ENCODE peak calls at places on chromosomes 5 and 9, in four cellular contexts. V is GM12878, A is K562, Z is HepG2. P is an unnamed sample.

GRCh38 chr9:136484153-136485048 is 1.6 kb upstream of the SEC16A start:
- DNase-seq in V (no peak), A (no peak), Z (peak), P (no peak)

GRCh38 chr5:172899436-172899835 is 59.8 kb upstream of the RPL26L1 start:
- DNase-seq in V (no peak), A (no peak), Z (no peak), P (no peak)

GRCh38 chr5:139650689-139651501 is 2.7 kb downstream of the CXXC5 start:
- DNase-seq in V (no peak), A (peak), Z (peak), P (no peak)

GRCh38 chr9:17063535-17064135 is 71.2 kb upstream of the CNTLN start:
- DNase-seq in V (no peak), A (no peak), Z (peak), P (peak)

GRCh38 chr5:14806452-14806851 is 65.1 kb downstream of the ANKH start:
- DNase-seq in V (no peak), A (no peak), Z (no peak), P (no peak)

GRCh38 chr5:60196382-60197113 is 303.0 kb upstream of the PDE4D start:
- DNase-seq in V (no peak), A (no peak), Z (no peak), P (no peak)

GRCh38 chr9:73773896-73774295 is 622.2 kb downstream of the ANXA1 start:
- DNase-seq in V (no peak), A (no peak), Z (no peak), P (no peak)

GRCh38 chr5:146628950-146629349 is 113.0 kb upstream of the GPR151 start:
- DNase-seq in V (no peak), A (no peak), Z (no peak), P (no peak)

GRCh38 chr9:123354806-123355508 is 1.0 kb upstream of the CRB2 start:
- DNase-seq in V (no peak), A (no peak), Z (no peak), P (no peak)

GRCh38 chr9:82894961-82895902 is 167.7 kb downstream of the RASEF start:
- DNase-seq in V (no peak), A (no peak), Z (no peak), P (peak)

GRCh38 chr5:95620030-95620869 is at the start of gene GPR150:
- DNase-seq in V (no peak), A (no peak), Z (peak), P (no peak)

GRCh38 chr5:148586796-148587195 is 67.5 kb downstream of the HTR4 start:
- DNase-seq in V (no peak), A (no peak), Z (no peak), P (no peak)

GRCh38 chr5:135466178-135467050 is 14.3 kb upstream of the TIFAB start:
- DNase-seq in V (no peak), A (peak), Z (peak), P (peak)

GRCh38 chr9:26670052-26670640 is 222.5 kb downstream of the CAAP1 start:
- DNase-seq in V (no peak), A (no peak), Z (no peak), P (no peak)

GRCh38 chr5:108433600-108433999 is 51.7 kb upstream of the FBXL17 start:
- DNase-seq in V (no peak), A (no peak), Z (no peak), P (no peak)

GRCh38 chr5:138999674-139000073 is 124.5 kb upstream of the LRRTM2 start:
- DNase-seq in V (no peak), A (no peak), Z (no peak), P (no peak)

GRCh38 chr5:123813937-123814624 is 302.1 kb downstream of the CSNK1G3 start:
- DNase-seq in V (peak), A (no peak), Z (no peak), P (peak)

GRCh38 chr9:136881691-136882108 is 4.6 kb upstream of the TRAF2 start:
- DNase-seq in V (peak), A (peak), Z (peak), P (no peak)

GRCh38 chr5:88060194-88060593 is 208.5 kb downstream of the TMEM161B start:
- DNase-seq in V (no peak), A (no peak), Z (no peak), P (no peak)

GRCh38 chr5:32612134-32612888 is 27.0 kb downstream of the SUB1 start:
- DNase-seq in V (no peak), A (no peak), Z (no peak), P (no peak)

GRCh38 chr5:74851684-74852353 is 14.4 kb downstream of the FAM169A start:
- DNase-seq in V (peak), A (no peak), Z (no peak), P (no peak)

GRCh38 chr5:72141440-72142271 is 34.4 kb downstream of the MAP1B start:
- DNase-seq in V (no peak), A (no peak), Z (no peak), P (no peak)

GRCh38 chr9:4985376-4986266 is 549 bp downstream of the JAK2 start:
- DNase-seq in V (no peak), A (peak), Z (no peak), P (peak)

GRCh38 chr9:36867672-36868471 is 166.2 kb downstream of the PAX5 start:
- DNase-seq in V (no peak), A (no peak), Z (peak), P (no peak)

GRCh38 chr5:24649531-24649930 is 4.8 kb upstream of the CDH10 start:
- DNase-seq in V (no peak), A (no peak), Z (no peak), P (no peak)

GRCh38 chr5:161406880-161407279 is 139.6 kb downstream of the GABRB2 start:
- DNase-seq in V (no peak), A (no peak), Z (no peak), P (no peak)

GRCh38 chr5:158468444-158468843 is 609.5 kb upstream of the CLINT1 start:
- DNase-seq in V (no peak), A (no peak), Z (no peak), P (no peak)

GRCh38 chr9:133717113-133718031 is 20.8 kb downstream of the SARDH start:
- DNase-seq in V (no peak), A (no peak), Z (no peak), P (no peak)

GRCh38 chr5:157029457-157029856 is 29.5 kb downstream of the HAVCR1 start:
- DNase-seq in V (no peak), A (no peak), Z (no peak), P (no peak)

DNA sequence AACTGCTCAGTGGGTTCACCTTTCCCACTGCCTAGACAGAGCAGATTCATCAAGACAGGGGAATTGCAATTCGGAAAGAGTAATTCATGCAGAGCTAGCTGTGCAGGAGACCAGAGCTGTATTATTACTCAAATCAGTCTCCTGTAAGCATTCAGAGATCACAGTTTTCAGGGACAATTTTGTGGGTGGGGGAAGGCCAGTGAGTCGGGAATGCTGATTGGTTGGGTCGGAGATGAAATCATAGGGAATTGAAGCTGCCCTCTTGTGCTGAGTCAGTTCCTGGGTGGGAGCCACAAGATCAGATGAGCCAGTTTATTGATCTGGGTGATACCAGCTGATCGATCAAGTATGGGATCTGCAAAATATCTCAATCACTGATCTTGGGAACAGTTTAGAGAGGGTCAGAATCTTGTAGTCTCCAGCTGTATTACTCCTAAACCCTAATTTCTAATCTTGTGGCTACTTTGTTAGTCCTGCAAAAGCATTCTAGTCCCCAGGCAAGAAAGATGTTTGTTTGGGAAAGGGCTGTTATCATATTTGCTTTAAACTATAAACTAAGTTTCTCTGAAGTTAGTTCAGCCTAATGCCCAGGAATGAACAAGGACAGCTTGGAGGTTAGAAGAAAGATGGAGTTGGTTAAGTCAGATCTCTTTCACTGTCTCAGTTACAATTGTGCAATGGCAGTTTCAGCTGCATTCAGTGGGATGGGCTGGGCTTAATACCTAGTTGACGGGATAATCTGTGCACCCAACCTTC is 12.7 kb upstream of the SVEP1 start:
- DNase-seq in V (no peak), A (no peak), Z (no peak), P (no peak)
- TF ChIP-seq FOXK2 in V (no peak), A (no peak), Z (no peak), P (no peak)

DNA sequence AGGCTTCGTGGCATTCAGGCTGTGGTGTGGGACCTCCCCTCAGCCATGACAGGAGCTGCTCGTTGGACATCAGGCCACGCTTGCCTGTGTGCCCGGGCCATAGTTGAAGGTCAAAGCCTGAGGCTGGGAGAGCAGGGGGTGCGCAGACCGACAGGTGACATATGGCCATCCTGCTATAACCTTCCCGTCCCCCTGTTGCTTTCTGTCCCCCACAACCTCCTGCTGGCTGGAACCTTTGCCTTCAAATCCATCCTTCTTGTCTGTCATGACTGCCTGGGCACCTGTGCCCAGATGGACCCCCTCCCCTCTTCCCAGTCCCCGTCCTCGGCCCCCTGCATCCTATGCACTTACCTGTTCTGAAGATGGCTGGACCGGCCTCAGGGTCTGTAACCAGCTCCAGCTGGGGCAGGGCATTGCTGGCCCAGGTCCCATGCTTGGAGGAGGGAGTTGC is 83.2 kb downstream of the WNK2 start:
- DNase-seq in V (no peak), A (no peak), Z (no peak), P (no peak)
- TF ChIP-seq FOXK2 in V (no peak), A (no peak), Z (no peak), P (no peak)

GRCh38 chr9:94625835-94626234 is 13.5 kb downstream of the FBP1 start:
- DNase-seq in V (no peak), A (no peak), Z (no peak), P (no peak)
- TF ChIP-seq FOXK2 in V (no peak), A (no peak), Z (no peak), P (no peak)

GRCh38 chr5:62093411-62093810 is 212.6 kb upstream of the KIF2A start:
- DNase-seq in V (no peak), A (no peak), Z (no peak), P (no peak)
- TF ChIP-seq FOXK2 in V (no peak), A (no peak), Z (no peak), P (no peak)

DNA sequence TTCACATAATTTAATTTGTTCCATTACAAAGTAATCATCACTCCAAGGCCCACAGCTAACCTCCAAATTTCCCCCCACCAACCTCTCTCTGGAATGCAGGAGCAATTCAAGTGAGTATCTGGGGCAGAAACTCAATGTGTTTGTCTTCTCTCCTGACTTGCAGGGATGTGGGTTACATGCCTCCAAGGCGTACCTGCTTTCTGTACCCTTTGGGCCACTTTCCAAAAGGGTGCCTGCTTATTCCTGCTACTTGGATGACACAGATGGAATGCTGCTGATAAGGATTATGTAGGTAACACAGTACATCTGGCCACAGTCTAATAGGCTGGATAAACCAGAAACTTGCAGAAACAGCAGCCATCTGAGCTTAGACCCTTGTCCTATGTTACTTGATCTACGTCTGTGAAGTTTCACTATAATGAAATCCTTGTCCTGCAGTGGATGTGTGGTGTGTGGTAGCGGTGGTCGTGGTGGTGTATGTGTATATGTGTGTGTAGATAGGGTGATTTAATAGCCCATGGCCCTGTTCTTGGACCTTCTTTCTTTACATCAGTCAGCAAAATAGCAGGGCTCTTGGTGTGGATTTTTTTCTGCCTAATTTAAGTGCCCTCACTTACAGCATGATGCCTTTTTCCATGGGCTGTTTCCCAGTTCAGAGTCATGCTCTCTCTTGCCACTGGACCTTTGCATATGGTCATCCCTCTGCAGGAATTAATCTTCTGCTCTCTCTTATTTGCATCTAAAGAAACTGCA is 175.9 kb downstream of the ZDHHC21 start:
- DNase-seq in V (no peak), A (no peak), Z (no peak), P (no peak)
- TF ChIP-seq FOXK2 in V (no peak), A (no peak), Z (no peak), P (no peak)

GRCh38 chr5:116516021-116516420 is 58.6 kb downstream of the SEMA6A start:
- DNase-seq in V (no peak), A (no peak), Z (no peak), P (no peak)

GRCh38 chr5:116521173-116521872 is 53.3 kb downstream of the SEMA6A start:
- DNase-seq in V (no peak), A (no peak), Z (no peak), P (no peak)

GRCh38 chr5:116517557-116517956 is 57.1 kb downstream of the SEMA6A start:
- DNase-seq in V (no peak), A (no peak), Z (no peak), P (no peak)

GRCh38 chr5:116520706-116521105 is 53.9 kb downstream of the SEMA6A start:
- DNase-seq in V (no peak), A (no peak), Z (no peak), P (no peak)

DNA sequence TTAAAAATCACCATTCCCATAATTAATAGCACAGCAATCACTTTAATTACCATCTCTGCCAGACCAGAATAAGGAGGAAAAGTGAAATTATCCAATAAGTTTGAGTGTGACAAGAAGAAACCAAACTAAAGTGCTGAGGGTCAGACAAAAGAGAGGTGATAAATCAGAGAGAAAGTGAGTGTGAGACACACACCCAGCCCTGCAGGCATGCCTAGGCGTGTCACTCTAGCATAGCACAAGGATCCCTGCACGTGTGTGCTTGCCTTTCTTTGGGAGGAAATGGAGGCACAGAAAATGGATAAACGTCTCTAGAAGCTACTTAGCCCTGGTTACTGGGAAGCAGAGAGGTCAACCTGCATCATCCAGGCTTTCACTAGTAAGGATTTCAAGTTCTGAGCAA is 56.2 kb downstream of the SEMA6A start:
- DNase-seq in V (no peak), A (no peak), Z (no peak), P (no peak)
- TF ChIP-seq FOXK2 in V (no peak), A (no peak), Z (no peak), P (no peak)

DNA sequence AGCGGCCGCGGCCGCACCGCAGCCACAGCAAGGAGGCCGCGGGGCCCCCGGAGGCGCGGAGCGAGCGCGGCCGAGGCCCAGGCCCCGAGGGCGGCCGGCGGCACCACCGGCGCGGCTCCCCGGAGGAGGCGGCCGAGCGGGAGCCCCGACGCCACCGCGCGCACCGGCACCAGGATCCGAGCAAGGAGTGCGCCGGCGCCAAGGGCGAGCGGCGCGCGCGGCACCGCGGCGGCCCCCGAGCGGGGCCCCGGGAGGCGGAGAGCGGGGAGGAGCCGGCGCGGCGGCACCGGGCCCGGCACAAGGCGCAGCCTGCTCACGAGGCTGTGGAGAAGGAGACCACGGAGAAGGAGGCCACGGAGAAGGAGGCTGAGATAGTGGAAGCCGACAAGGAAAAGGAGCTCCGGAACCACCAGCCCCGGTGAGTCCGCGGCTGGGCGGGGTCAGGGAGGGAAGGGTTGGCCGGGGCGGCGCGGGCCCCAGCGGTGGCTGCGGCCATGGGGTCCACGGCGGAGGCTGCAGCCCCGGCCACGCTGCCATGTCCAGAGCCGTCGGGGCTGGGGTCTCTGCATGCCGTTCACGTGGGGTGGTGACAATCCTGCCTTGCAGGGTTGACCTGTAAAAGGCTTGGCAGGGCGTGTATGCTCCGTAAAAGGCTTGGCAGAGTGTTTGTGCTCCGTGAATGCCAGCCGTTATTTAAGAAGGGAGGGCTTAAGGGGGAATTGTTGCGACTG is 146.0 kb downstream of the CACNA1B start:
- DNase-seq in V (no peak), A (peak), Z (no peak), P (no peak)
- TF ChIP-seq FOXK2 in V (no peak), A (no peak), Z (no peak), P (no peak)

GRCh38 chr9:69019808-69020207 is 5.9 kb upstream of the PRKACG start:
- DNase-seq in V (no peak), A (peak), Z (no peak), P (no peak)
- TF ChIP-seq FOXK2 in V (no peak), A (no peak), Z (no peak), P (no peak)

GRCh38 chr5:81010636-81011035 is 50.5 kb downstream of the RASGRF2 start:
- DNase-seq in V (no peak), A (no peak), Z (no peak), P (no peak)
- TF ChIP-seq FOXK2 in V (no peak), A (no peak), Z (no peak), P (no peak)

GRCh38 chr5:177363565-177363964 is 5.8 kb downstream of the RGS14 start:
- DNase-seq in V (no peak), A (no peak), Z (no peak), P (no peak)

GRCh38 chr5:177362871-177363507 is 5.3 kb downstream of the RGS14 start:
- DNase-seq in V (no peak), A (peak), Z (no peak), P (peak)

GRCh38 chr5:177362102-177362868 is 4.6 kb downstream of the RGS14 start:
- DNase-seq in V (no peak), A (no peak), Z (no peak), P (no peak)

GRCh38 chr5:177359860-177360259 is 2.1 kb downstream of the RGS14 start:
- DNase-seq in V (no peak), A (no peak), Z (no peak), P (no peak)

GRCh38 chr5:177361418-177362101 is 3.8 kb downstream of the RGS14 start:
- DNase-seq in V (no peak), A (no peak), Z (no peak), P (no peak)
- TF ChIP-seq FOXK2 in V (no peak), A (no peak), Z (no peak), P (no peak)